ENCODE peak calls at places on chromosomes 5 and 9, in six cellular contexts. J is HepG2, V is stomach, E is A549, Y is adrenal gland, N is transverse colon. U is an unnamed sample.

GRCh38 chr5:115751176-115751575 is 65.3 kb downstream of the CDO1 start:
- DNase-seq in J (no peak), V (no peak), E (no peak), Y (no peak), N (no peak), U (no peak)

GRCh38 chr5:92543246-92543645 is 1037.8 kb downstream of the NR2F1-AS1 start:
- DNase-seq in J (no peak), V (no peak), E (no peak), Y (no peak), N (no peak), U (no peak)

GRCh38 chr5:135238622-135239460 is 160.2 kb downstream of the MACROH2A1 start:
- DNase-seq in J (no peak), V (peak), E (no peak), Y (peak), N (no peak), U (no peak)

GRCh38 chr5:167813381-167813780 is 478.1 kb upstream of the WWC1 start:
- DNase-seq in J (no peak), V (no peak), E (peak), Y (no peak), N (no peak), U (no peak)

GRCh38 chr9:86405926-86406325 is 51.7 kb upstream of the TUT7 start:
- DNase-seq in J (peak), V (no peak), E (peak), Y (peak), N (no peak), U (no peak)

GRCh38 chr5:133398646-133399081 is 213.7 kb downstream of the FSTL4 start:
- DNase-seq in J (no peak), V (no peak), E (no peak), Y (no peak), N (no peak), U (no peak)

GRCh38 chr9:2727966-2728613 is 10.8 kb downstream of the KCNV2 start:
- DNase-seq in J (peak), V (no peak), E (peak), Y (peak), N (no peak), U (no peak)

GRCh38 chr5:126527892-126528291 is 67.1 kb downstream of the ALDH7A1 start:
- DNase-seq in J (no peak), V (no peak), E (no peak), Y (no peak), N (no peak), U (no peak)

GRCh38 chr5:472076-472655 is 29.2 kb downstream of the EXOC3 start:
- DNase-seq in J (no peak), V (peak), E (no peak), Y (peak), N (peak), U (peak)

GRCh38 chr9:91301161-91301560 is 60.6 kb downstream of the AUH start:
- DNase-seq in J (no peak), V (no peak), E (no peak), Y (peak), N (no peak), U (no peak)

GRCh38 chr9:105248691-105249090 is 4.2 kb downstream of the SLC44A1 start:
- DNase-seq in J (no peak), V (no peak), E (no peak), Y (no peak), N (no peak), U (no peak)

GRCh38 chr5:83516361-83516760 is 44.8 kb downstream of the VCAN start:
- DNase-seq in J (no peak), V (no peak), E (no peak), Y (no peak), N (no peak), U (no peak)

GRCh38 chr9:127345566-127345965 is 51.4 kb upstream of the SLC2A8 start:
- DNase-seq in J (no peak), V (no peak), E (no peak), Y (no peak), N (no peak), U (no peak)

GRCh38 chr9:93083592-93084470 is 12.2 kb upstream of the CARD19 start:
- DNase-seq in J (no peak), V (no peak), E (no peak), Y (peak), N (no peak), U (peak)

GRCh38 chr5:157456301-157456700 is 3.7 kb upstream of the NIPAL4 start:
- DNase-seq in J (no peak), V (no peak), E (no peak), Y (no peak), N (no peak), U (no peak)

GRCh38 chr9:78866228-78867132 is 569.6 kb downstream of the PSAT1 start:
- DNase-seq in J (peak), V (no peak), E (peak), Y (no peak), N (no peak), U (no peak)

GRCh38 chr9:23849379-23849778 is 23.3 kb upstream of the ELAVL2 start:
- DNase-seq in J (no peak), V (no peak), E (no peak), Y (no peak), N (no peak), U (no peak)

GRCh38 chr9:88889386-88889785 is 101.9 kb upstream of the S1PR3 start:
- DNase-seq in J (no peak), V (no peak), E (no peak), Y (no peak), N (no peak), U (no peak)

GRCh38 chr5:141848771-141849370 is 29.3 kb downstream of the PCDH1 start:
- DNase-seq in J (peak), V (peak), E (peak), Y (no peak), N (peak), U (peak)

GRCh38 chr9:75152416-75152815 is 64.1 kb downstream of the OSTF1 start:
- DNase-seq in J (no peak), V (no peak), E (no peak), Y (no peak), N (no peak), U (peak)

GRCh38 chr5:102651466-102651865 is 103.6 kb upstream of the PAM start:
- DNase-seq in J (no peak), V (no peak), E (no peak), Y (no peak), N (no peak), U (no peak)

GRCh38 chr5:28734396-28734795 is 1696.0 kb upstream of the CDH9 start:
- DNase-seq in J (no peak), V (no peak), E (peak), Y (no peak), N (no peak), U (no peak)

GRCh38 chr5:93381057-93381456 is 200.0 kb downstream of the NR2F1-AS1 start:
- DNase-seq in J (no peak), V (no peak), E (no peak), Y (no peak), N (no peak), U (no peak)

GRCh38 chr5:156628421-156628820 is 221.7 kb upstream of the PPP1R2B start:
- DNase-seq in J (no peak), V (no peak), E (no peak), Y (no peak), N (no peak), U (no peak)

GRCh38 chr9:122051401-122052346 is 41.4 kb downstream of the TTLL11 start:
- DNase-seq in J (no peak), V (no peak), E (no peak), Y (no peak), N (no peak), U (no peak)

GRCh38 chr9:118331622-118332045 is 627.4 kb downstream of the TLR4 start:
- DNase-seq in J (no peak), V (no peak), E (peak), Y (peak), N (no peak), U (no peak)

GRCh38 chr5:134427540-134428041 is 15.9 kb upstream of the CDKN2AIPNL start:
- DNase-seq in J (no peak), V (no peak), E (no peak), Y (no peak), N (no peak), U (no peak)

GRCh38 chr5:41270423-41271251 is 57.3 kb upstream of the C6 start:
- DNase-seq in J (peak), V (peak), E (peak), Y (peak), N (peak), U (no peak)

GRCh38 chr5:99605904-99606303 is 677.1 kb upstream of the CHD1 start:
- DNase-seq in J (no peak), V (no peak), E (no peak), Y (no peak), N (no peak), U (no peak)

GRCh38 chr9:19998823-19999455 is 210.1 kb upstream of the SLC24A2 start:
- DNase-seq in J (no peak), V (no peak), E (no peak), Y (no peak), N (no peak), U (no peak)

GRCh38 chr5:154962494-154962893 is 21.6 kb downstream of the MRPL22 start:
- DNase-seq in J (no peak), V (no peak), E (peak), Y (no peak), N (no peak), U (no peak)

GRCh38 chr5:33781286-33781685 is 110.5 kb downstream of the ADAMTS12 start:
- DNase-seq in J (no peak), V (no peak), E (peak), Y (no peak), N (no peak), U (no peak)

GRCh38 chr5:158303261-158303660 is 444.3 kb upstream of the CLINT1 start:
- DNase-seq in J (no peak), V (no peak), E (no peak), Y (no peak), N (no peak), U (no peak)

GRCh38 chr5:122202952-122203351 is 73.6 kb downstream of the ZNF474 start:
- DNase-seq in J (no peak), V (no peak), E (no peak), Y (no peak), N (no peak), U (no peak)

GRCh38 chr5:53971096-53971495 is 339.3 kb downstream of the ARL15 start:
- DNase-seq in J (no peak), V (no peak), E (no peak), Y (no peak), N (no peak), U (no peak)

GRCh38 chr5:153520952-153521351 is 30.5 kb downstream of the GRIA1 start:
- DNase-seq in J (no peak), V (no peak), E (no peak), Y (no peak), N (no peak), U (no peak)

GRCh38 chr5:116905885-116906284 is 331.3 kb upstream of the SEMA6A start:
- DNase-seq in J (no peak), V (no peak), E (no peak), Y (no peak), N (no peak), U (no peak)

DNA sequence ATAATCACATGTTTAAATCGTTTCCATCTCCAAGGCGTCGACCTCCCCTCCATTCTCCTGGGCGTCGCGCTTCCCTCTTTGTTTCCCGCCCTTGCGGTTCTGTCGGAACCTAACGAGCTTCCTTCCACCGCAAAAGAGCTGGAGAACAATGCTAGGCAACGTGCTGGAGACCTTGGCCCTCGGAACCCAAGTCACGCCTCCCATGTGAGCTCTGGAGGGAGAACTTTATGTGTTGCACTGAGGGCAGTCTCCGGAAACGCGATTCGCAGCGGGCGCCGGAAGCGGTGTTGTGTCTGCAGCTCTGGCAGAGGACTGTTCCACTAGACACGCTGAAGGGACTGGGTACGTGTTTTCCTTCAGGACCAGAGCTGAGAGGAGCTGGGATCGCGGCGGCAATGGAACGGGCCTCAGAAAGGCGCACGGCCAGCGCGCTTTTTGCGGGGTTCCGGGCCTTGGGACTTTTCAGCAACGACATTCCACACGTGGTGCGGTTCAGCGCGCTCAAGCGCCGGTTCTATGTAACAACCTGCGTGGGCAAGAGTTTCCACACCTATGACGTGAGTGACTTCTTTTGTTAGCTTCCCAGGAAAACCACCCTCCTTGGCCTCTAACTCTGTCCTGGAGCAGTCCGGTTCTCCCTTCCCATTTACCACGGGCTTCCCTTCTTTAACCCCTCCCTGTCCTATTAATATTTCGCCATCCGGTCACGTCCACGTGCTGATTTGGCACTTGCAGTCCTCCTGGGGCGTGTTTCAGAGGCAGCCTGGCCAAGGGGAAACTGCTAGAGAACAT is at the start of gene WDR36:
- DNase-seq in J (peak), V (peak), E (peak), Y (peak), N (peak), U (peak)
- TF ChIP-seq POLR2A in J (peak), V (no peak), E (peak), Y (no peak), N (no peak), U (no peak)

GRCh38 chr5:149441986-149442385 is 62.9 kb upstream of the IL17B start:
- DNase-seq in J (no peak), V (no peak), E (no peak), Y (no peak), N (no peak), U (no peak)

GRCh38 chr5:149439899-149440655 is 61.0 kb upstream of the IL17B start:
- DNase-seq in J (peak), V (peak), E (peak), Y (no peak), N (peak), U (peak)

GRCh38 chr5:149441194-149441753 is 62.2 kb upstream of the IL17B start:
- DNase-seq in J (no peak), V (no peak), E (no peak), Y (no peak), N (no peak), U (no peak)

GRCh38 chr5:149443210-149443609 is 64.1 kb upstream of the IL17B start:
- DNase-seq in J (no peak), V (no peak), E (no peak), Y (no peak), N (no peak), U (no peak)

DNA sequence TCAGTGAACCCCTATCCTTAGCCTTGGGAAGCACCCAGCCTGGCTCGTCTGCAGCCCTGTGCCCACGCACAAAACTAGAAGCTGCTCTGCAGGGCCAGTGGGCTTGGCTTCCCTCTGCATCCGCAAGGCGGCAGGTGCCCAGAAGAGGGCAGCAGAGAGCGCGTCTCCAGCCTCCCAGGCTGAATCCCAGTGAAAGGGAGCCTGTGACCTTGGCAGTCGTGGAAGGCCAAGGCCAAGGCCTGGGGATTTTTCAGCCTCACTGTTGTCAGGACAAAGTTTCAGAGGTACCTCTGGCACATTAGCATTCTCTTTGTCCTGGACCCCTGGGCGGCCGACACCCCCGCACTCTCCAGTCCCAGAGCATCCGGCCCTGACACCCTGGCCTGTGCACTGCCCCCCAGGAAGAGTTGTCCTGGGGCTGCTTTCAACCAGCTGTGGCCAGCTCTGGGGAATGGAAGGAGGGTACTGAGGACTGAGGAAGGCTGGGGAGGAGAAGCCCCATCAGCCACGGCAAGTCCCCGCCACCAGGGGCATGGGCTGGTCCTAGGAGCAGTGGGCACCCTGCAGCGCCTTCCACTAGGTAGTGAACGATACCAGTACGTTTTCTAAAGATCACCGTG is 63.6 kb upstream of the IL17B start:
- DNase-seq in J (peak), V (peak), E (peak), Y (peak), N (peak), U (peak)
- TF ChIP-seq POLR2A in J (no peak), V (no peak), E (no peak), Y (no peak), N (no peak), U (no peak)

GRCh38 chr5:96703384-96703910 is 41.3 kb downstream of the CAST start:
- DNase-seq in J (peak), V (peak), E (no peak), Y (no peak), N (peak), U (peak)

GRCh38 chr5:96699186-96699820 is 37.1 kb downstream of the CAST start:
- DNase-seq in J (no peak), V (no peak), E (no peak), Y (no peak), N (no peak), U (no peak)

GRCh38 chr5:96706433-96707111 is 44.4 kb downstream of the CAST start:
- DNase-seq in J (no peak), V (no peak), E (no peak), Y (no peak), N (no peak), U (no peak)

GRCh38 chr5:96703985-96704384 is 41.8 kb downstream of the CAST start:
- DNase-seq in J (no peak), V (no peak), E (no peak), Y (no peak), N (no peak), U (no peak)

DNA sequence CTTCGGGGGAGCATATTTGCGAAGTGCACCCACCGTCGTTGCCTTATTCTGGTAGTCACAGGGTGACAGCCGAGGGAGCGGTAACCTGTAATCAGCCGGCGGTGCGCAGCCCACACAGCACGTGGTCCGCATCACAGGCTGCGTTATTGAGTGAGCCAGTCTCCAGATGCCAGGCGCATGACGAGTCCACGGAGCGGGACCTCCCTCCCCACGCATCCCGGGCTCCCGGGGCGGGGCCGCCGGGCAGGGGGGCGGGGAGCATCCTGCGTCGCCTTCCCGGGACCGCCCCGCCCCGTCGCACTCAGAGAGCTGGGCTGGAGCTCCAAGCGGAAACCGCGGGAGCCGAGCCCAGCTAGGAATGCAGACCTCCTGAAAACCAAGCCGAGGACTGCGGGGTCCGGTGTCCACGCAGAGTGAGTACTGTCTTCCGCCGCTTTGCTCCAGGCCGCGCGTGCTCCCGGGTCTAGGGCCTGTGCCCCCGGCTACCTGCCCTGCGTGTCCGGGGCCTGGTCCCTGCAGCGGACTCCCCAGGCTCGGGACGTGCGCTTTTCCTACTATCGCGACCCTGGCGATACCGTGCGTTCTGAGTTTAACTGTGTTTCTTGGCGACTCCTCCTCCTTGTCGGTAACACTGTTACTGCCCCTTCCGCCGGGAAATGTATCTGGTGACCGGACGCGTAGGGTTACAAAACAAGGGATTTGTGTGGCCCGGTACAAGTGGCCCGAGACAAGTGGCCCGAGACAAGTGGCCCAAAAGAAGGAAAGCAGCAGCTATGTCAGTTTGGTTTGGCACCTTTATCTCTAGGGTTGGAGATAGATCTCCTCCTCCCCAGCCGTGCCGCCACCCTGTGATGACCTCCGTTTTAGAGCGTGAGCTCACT is 40.6 kb downstream of the CAST start:
- DNase-seq in J (peak), V (peak), E (peak), Y (peak), N (peak), U (peak)
- TF ChIP-seq POLR2A in J (peak), V (no peak), E (no peak), Y (peak), N (peak), U (peak)

GRCh38 chr5:151100690-151101089 is 19.9 kb upstream of the TNIP1 start:
- DNase-seq in J (no peak), V (no peak), E (no peak), Y (peak), N (no peak), U (no peak)

GRCh38 chr5:151097081-151097480 is 16.2 kb upstream of the TNIP1 start:
- DNase-seq in J (no peak), V (no peak), E (no peak), Y (no peak), N (no peak), U (no peak)

GRCh38 chr5:151095341-151096000 is 14.6 kb upstream of the TNIP1 start:
- DNase-seq in J (no peak), V (peak), E (peak), Y (peak), N (peak), U (peak)

GRCh38 chr5:151096001-151096373 is 15.2 kb upstream of the TNIP1 start:
- DNase-seq in J (no peak), V (no peak), E (no peak), Y (no peak), N (no peak), U (no peak)

GRCh38 chr5:151098185-151098813 is 17.5 kb upstream of the TNIP1 start:
- DNase-seq in J (no peak), V (no peak), E (no peak), Y (no peak), N (no peak), U (no peak)
- TF ChIP-seq POLR2A in J (no peak), V (no peak), E (no peak), Y (no peak), N (no peak), U (no peak)